ENCODE peak calls at places on chromosomes 13 and 19, in seven cellular contexts. One of them, this sample, is unnamed.

GRCh38 chr19:18388328-18389094 is 2.6 kb downstream of the GDF15 start:
- DNase-seq in left cardiac atrium: peak; percentile 82
- DNase-seq in astrocyte: no peak
- DNase-seq in GM10248: peak; percentile 93
- DNase-seq in stimulated activated CD8-positive, alpha-beta memory T cell treated with anti-CD3 and anti-CD28 coated beads, Interleukin-7, amount 100 ng/mL, for 4 hours: peak; percentile 67
- DNase-seq in amygdala: peak; percentile 36
- DNase-seq in T1000: peak; percentile 19
- DNase-seq in this sample: peak; percentile 87

GRCh38 chr13:113809934-113810333 is 50.9 kb downstream of the TMEM255B start:
- DNase-seq in left cardiac atrium: no peak
- DNase-seq in amygdala: no peak
- DNase-seq in stimulated activated CD8-positive, alpha-beta memory T cell treated with anti-CD3 and anti-CD28 coated beads, Interleukin-7, amount 100 ng/mL, for 4 hours: no peak
- DNase-seq in GM10248: no peak
- DNase-seq in T1000: no peak
- DNase-seq in astrocyte: no peak
- DNase-seq in this sample: no peak

GRCh38 chr13:30978981-30979956 is 46.8 kb downstream of the TEX26 start:
- DNase-seq in left cardiac atrium: peak; percentile 29
- DNase-seq in amygdala: no peak
- DNase-seq in stimulated activated CD8-positive, alpha-beta memory T cell treated with anti-CD3 and anti-CD28 coated beads, Interleukin-7, amount 100 ng/mL, for 4 hours: no peak
- DNase-seq in astrocyte: no peak
- DNase-seq in T1000: no peak
- DNase-seq in GM10248: peak; percentile 35
- DNase-seq in this sample: peak; percentile 60

GRCh38 chr13:44045179-44045562 is 165.5 kb downstream of the LACC1 start:
- DNase-seq in left cardiac atrium: no peak
- DNase-seq in astrocyte: no peak
- DNase-seq in T1000: no peak
- DNase-seq in amygdala: no peak
- DNase-seq in GM10248: no peak
- DNase-seq in stimulated activated CD8-positive, alpha-beta memory T cell treated with anti-CD3 and anti-CD28 coated beads, Interleukin-7, amount 100 ng/mL, for 4 hours: no peak
- DNase-seq in this sample: no peak

GRCh38 chr13:48297131-48297786 is 6.3 kb upstream of the RB1 start:
- DNase-seq in left cardiac atrium: no peak
- DNase-seq in stimulated activated CD8-positive, alpha-beta memory T cell treated with anti-CD3 and anti-CD28 coated beads, Interleukin-7, amount 100 ng/mL, for 4 hours: no peak
- DNase-seq in T1000: no peak
- DNase-seq in amygdala: no peak
- DNase-seq in astrocyte: no peak
- DNase-seq in GM10248: no peak
- DNase-seq in this sample: no peak

GRCh38 chr19:49790866-49791265 is 22.2 kb downstream of the FUZ start:
- DNase-seq in left cardiac atrium: no peak
- DNase-seq in astrocyte: no peak
- DNase-seq in T1000: no peak
- DNase-seq in GM10248: no peak
- DNase-seq in amygdala: no peak
- DNase-seq in stimulated activated CD8-positive, alpha-beta memory T cell treated with anti-CD3 and anti-CD28 coated beads, Interleukin-7, amount 100 ng/mL, for 4 hours: no peak
- DNase-seq in this sample: no peak

GRCh38 chr19:51771369-51771768 is 10.4 kb downstream of the FPR2 start:
- DNase-seq in T1000: no peak
- DNase-seq in left cardiac atrium: no peak
- DNase-seq in stimulated activated CD8-positive, alpha-beta memory T cell treated with anti-CD3 and anti-CD28 coated beads, Interleukin-7, amount 100 ng/mL, for 4 hours: no peak
- DNase-seq in GM10248: peak; percentile 26
- DNase-seq in astrocyte: no peak
- DNase-seq in amygdala: no peak
- DNase-seq in this sample: no peak

GRCh38 chr19:32630338-32630737 is 44.6 kb downstream of the ANKRD27 start:
- DNase-seq in GM10248: no peak
- DNase-seq in astrocyte: no peak
- DNase-seq in stimulated activated CD8-positive, alpha-beta memory T cell treated with anti-CD3 and anti-CD28 coated beads, Interleukin-7, amount 100 ng/mL, for 4 hours: no peak
- DNase-seq in amygdala: no peak
- DNase-seq in T1000: no peak
- DNase-seq in left cardiac atrium: no peak
- DNase-seq in this sample: no peak

GRCh38 chr19:31568724-31569123 is 219.5 kb upstream of the TSHZ3 start:
- DNase-seq in GM10248: no peak
- DNase-seq in T1000: no peak
- DNase-seq in amygdala: no peak
- DNase-seq in astrocyte: no peak
- DNase-seq in stimulated activated CD8-positive, alpha-beta memory T cell treated with anti-CD3 and anti-CD28 coated beads, Interleukin-7, amount 100 ng/mL, for 4 hours: no peak
- DNase-seq in left cardiac atrium: no peak
- DNase-seq in this sample: no peak

GRCh38 chr19:43618921-43619261 is 538 bp downstream of the ZNF428 start:
- DNase-seq in GM10248: peak; percentile 74
- DNase-seq in astrocyte: no peak
- DNase-seq in stimulated activated CD8-positive, alpha-beta memory T cell treated with anti-CD3 and anti-CD28 coated beads, Interleukin-7, amount 100 ng/mL, for 4 hours: peak; percentile 16
- DNase-seq in T1000: no peak
- DNase-seq in left cardiac atrium: no peak
- DNase-seq in amygdala: no peak
- DNase-seq in this sample: peak; percentile 80

GRCh38 chr19:39082167-39082566 is 2.0 kb upstream of the ACP7 start:
- DNase-seq in T1000: no peak
- DNase-seq in left cardiac atrium: no peak
- DNase-seq in GM10248: no peak
- DNase-seq in amygdala: no peak
- DNase-seq in astrocyte: no peak
- DNase-seq in stimulated activated CD8-positive, alpha-beta memory T cell treated with anti-CD3 and anti-CD28 coated beads, Interleukin-7, amount 100 ng/mL, for 4 hours: no peak
- DNase-seq in this sample: no peak

GRCh38 chr19:6271721-6272410 is 7.9 kb downstream of the MLLT1 start:
- DNase-seq in GM10248: no peak
- DNase-seq in T1000: no peak
- DNase-seq in amygdala: peak; percentile 50
- DNase-seq in stimulated activated CD8-positive, alpha-beta memory T cell treated with anti-CD3 and anti-CD28 coated beads, Interleukin-7, amount 100 ng/mL, for 4 hours: no peak
- DNase-seq in astrocyte: peak; percentile 80
- DNase-seq in left cardiac atrium: peak; percentile 94
- DNase-seq in this sample: no peak

GRCh38 chr19:47614559-47614958 is 5.6 kb downstream of the BICRA start:
- DNase-seq in T1000: no peak
- DNase-seq in stimulated activated CD8-positive, alpha-beta memory T cell treated with anti-CD3 and anti-CD28 coated beads, Interleukin-7, amount 100 ng/mL, for 4 hours: no peak
- DNase-seq in amygdala: no peak
- DNase-seq in GM10248: no peak
- DNase-seq in astrocyte: no peak
- DNase-seq in left cardiac atrium: no peak
- DNase-seq in this sample: no peak

GRCh38 chr19:9848060-9848459 is 12.9 kb downstream of the PIN1 start:
- DNase-seq in amygdala: no peak
- DNase-seq in stimulated activated CD8-positive, alpha-beta memory T cell treated with anti-CD3 and anti-CD28 coated beads, Interleukin-7, amount 100 ng/mL, for 4 hours: no peak
- DNase-seq in GM10248: no peak
- DNase-seq in left cardiac atrium: no peak
- DNase-seq in astrocyte: no peak
- DNase-seq in T1000: no peak
- DNase-seq in this sample: peak; percentile 10

GRCh38 chr13:107373551-107373950 is 805.6 kb upstream of the ARGLU1 start:
- DNase-seq in T1000: no peak
- DNase-seq in amygdala: no peak
- DNase-seq in stimulated activated CD8-positive, alpha-beta memory T cell treated with anti-CD3 and anti-CD28 coated beads, Interleukin-7, amount 100 ng/mL, for 4 hours: no peak
- DNase-seq in astrocyte: peak; percentile 77
- DNase-seq in left cardiac atrium: no peak
- DNase-seq in GM10248: no peak
- DNase-seq in this sample: no peak

GRCh38 chr19:38221919-38222828 is 1.8 kb downstream of the DPF1 start:
- DNase-seq in amygdala: no peak
- DNase-seq in T1000: no peak
- DNase-seq in astrocyte: no peak
- DNase-seq in GM10248: no peak
- DNase-seq in left cardiac atrium: no peak
- DNase-seq in stimulated activated CD8-positive, alpha-beta memory T cell treated with anti-CD3 and anti-CD28 coated beads, Interleukin-7, amount 100 ng/mL, for 4 hours: no peak
- DNase-seq in this sample: no peak

GRCh38 chr13:22120646-22121045 is 449.8 kb downstream of the FGF9 start:
- DNase-seq in T1000: no peak
- DNase-seq in amygdala: no peak
- DNase-seq in stimulated activated CD8-positive, alpha-beta memory T cell treated with anti-CD3 and anti-CD28 coated beads, Interleukin-7, amount 100 ng/mL, for 4 hours: no peak
- DNase-seq in left cardiac atrium: no peak
- DNase-seq in GM10248: no peak
- DNase-seq in astrocyte: no peak
- DNase-seq in this sample: no peak

GRCh38 chr19:29393915-29394460 is 131.8 kb upstream of the VSTM2B start:
- DNase-seq in stimulated activated CD8-positive, alpha-beta memory T cell treated with anti-CD3 and anti-CD28 coated beads, Interleukin-7, amount 100 ng/mL, for 4 hours: no peak
- DNase-seq in T1000: no peak
- DNase-seq in amygdala: no peak
- DNase-seq in left cardiac atrium: no peak
- DNase-seq in GM10248: no peak
- DNase-seq in astrocyte: no peak
- DNase-seq in this sample: no peak

GRCh38 chr13:104318121-104318520 is 1251.9 kb upstream of the SLC10A2 start:
- DNase-seq in GM10248: no peak
- DNase-seq in left cardiac atrium: no peak
- DNase-seq in T1000: no peak
- DNase-seq in amygdala: no peak
- DNase-seq in stimulated activated CD8-positive, alpha-beta memory T cell treated with anti-CD3 and anti-CD28 coated beads, Interleukin-7, amount 100 ng/mL, for 4 hours: no peak
- DNase-seq in astrocyte: peak; percentile 41
- DNase-seq in this sample: no peak

GRCh38 chr19:9014809-9015208 is 4.6 kb upstream of the MUC16 start:
- DNase-seq in amygdala: no peak
- DNase-seq in GM10248: no peak
- DNase-seq in stimulated activated CD8-positive, alpha-beta memory T cell treated with anti-CD3 and anti-CD28 coated beads, Interleukin-7, amount 100 ng/mL, for 4 hours: no peak
- DNase-seq in left cardiac atrium: no peak
- DNase-seq in T1000: no peak
- DNase-seq in astrocyte: no peak
- DNase-seq in this sample: no peak

GRCh38 chr19:14758816-14759215 is 19.5 kb downstream of the ADGRE2 start:
- DNase-seq in GM10248: no peak
- DNase-seq in stimulated activated CD8-positive, alpha-beta memory T cell treated with anti-CD3 and anti-CD28 coated beads, Interleukin-7, amount 100 ng/mL, for 4 hours: no peak
- DNase-seq in amygdala: no peak
- DNase-seq in T1000: no peak
- DNase-seq in left cardiac atrium: no peak
- DNase-seq in astrocyte: no peak
- DNase-seq in this sample: no peak

GRCh38 chr13:99983401-99984133 is 2.0 kb downstream of the ZIC2 start:
- DNase-seq in amygdala: no peak
- DNase-seq in stimulated activated CD8-positive, alpha-beta memory T cell treated with anti-CD3 and anti-CD28 coated beads, Interleukin-7, amount 100 ng/mL, for 4 hours: no peak
- DNase-seq in astrocyte: no peak
- DNase-seq in T1000: no peak
- DNase-seq in GM10248: no peak
- DNase-seq in left cardiac atrium: no peak
- DNase-seq in this sample: no peak

GRCh38 chr13:28219408-28220099 is 81.2 kb downstream of the PAN3 start:
- DNase-seq in amygdala: no peak
- DNase-seq in astrocyte: no peak
- DNase-seq in T1000: no peak
- DNase-seq in left cardiac atrium: no peak
- DNase-seq in stimulated activated CD8-positive, alpha-beta memory T cell treated with anti-CD3 and anti-CD28 coated beads, Interleukin-7, amount 100 ng/mL, for 4 hours: no peak
- DNase-seq in GM10248: no peak
- DNase-seq in this sample: no peak

GRCh38 chr19:44840811-44841210 is 5.3 kb upstream of the NECTIN2 start:
- DNase-seq in stimulated activated CD8-positive, alpha-beta memory T cell treated with anti-CD3 and anti-CD28 coated beads, Interleukin-7, amount 100 ng/mL, for 4 hours: no peak
- DNase-seq in GM10248: no peak
- DNase-seq in amygdala: no peak
- DNase-seq in left cardiac atrium: no peak
- DNase-seq in astrocyte: no peak
- DNase-seq in T1000: no peak
- DNase-seq in this sample: no peak

GRCh38 chr19:51339313-51339686 is 2.6 kb downstream of the VSIG10L start:
- DNase-seq in GM10248: no peak
- DNase-seq in amygdala: no peak
- DNase-seq in T1000: no peak
- DNase-seq in stimulated activated CD8-positive, alpha-beta memory T cell treated with anti-CD3 and anti-CD28 coated beads, Interleukin-7, amount 100 ng/mL, for 4 hours: no peak
- DNase-seq in left cardiac atrium: no peak
- DNase-seq in astrocyte: no peak
- DNase-seq in this sample: no peak

GRCh38 chr19:1400281-1401137 is 833 bp downstream of the GAMT start:
- DNase-seq in stimulated activated CD8-positive, alpha-beta memory T cell treated with anti-CD3 and anti-CD28 coated beads, Interleukin-7, amount 100 ng/mL, for 4 hours: no peak
- DNase-seq in astrocyte: no peak
- DNase-seq in T1000: no peak
- DNase-seq in left cardiac atrium: peak; percentile 65
- DNase-seq in amygdala: no peak
- DNase-seq in GM10248: peak; percentile 49
- DNase-seq in this sample: no peak

GRCh38 chr13:110592670-110593069 is 22.7 kb upstream of the NAXD start:
- DNase-seq in left cardiac atrium: no peak
- DNase-seq in GM10248: no peak
- DNase-seq in T1000: no peak
- DNase-seq in astrocyte: no peak
- DNase-seq in stimulated activated CD8-positive, alpha-beta memory T cell treated with anti-CD3 and anti-CD28 coated beads, Interleukin-7, amount 100 ng/mL, for 4 hours: no peak
- DNase-seq in amygdala: no peak
- DNase-seq in this sample: no peak

GRCh38 chr19:46426035-46426505 is 2.7 kb downstream of the PNMA8C start:
- DNase-seq in stimulated activated CD8-positive, alpha-beta memory T cell treated with anti-CD3 and anti-CD28 coated beads, Interleukin-7, amount 100 ng/mL, for 4 hours: no peak
- DNase-seq in amygdala: no peak
- DNase-seq in T1000: no peak
- DNase-seq in left cardiac atrium: no peak
- DNase-seq in GM10248: no peak
- DNase-seq in astrocyte: no peak
- DNase-seq in this sample: no peak

GRCh38 chr13:29737061-29737460 is 113.4 kb downstream of the UBL3 start:
- DNase-seq in left cardiac atrium: no peak
- DNase-seq in GM10248: no peak
- DNase-seq in amygdala: no peak
- DNase-seq in stimulated activated CD8-positive, alpha-beta memory T cell treated with anti-CD3 and anti-CD28 coated beads, Interleukin-7, amount 100 ng/mL, for 4 hours: no peak
- DNase-seq in T1000: no peak
- DNase-seq in astrocyte: no peak
- DNase-seq in this sample: no peak

GRCh38 chr19:49210108-49210900 is 52.7 kb downstream of the TRPM4 start:
- DNase-seq in stimulated activated CD8-positive, alpha-beta memory T cell treated with anti-CD3 and anti-CD28 coated beads, Interleukin-7, amount 100 ng/mL, for 4 hours: no peak
- DNase-seq in amygdala: no peak
- DNase-seq in GM10248: no peak
- DNase-seq in left cardiac atrium: peak; percentile 47
- DNase-seq in T1000: no peak
- DNase-seq in astrocyte: no peak
- DNase-seq in this sample: peak; percentile 61

GRCh38 chr19:14472202-14472961 is 2.8 kb downstream of the PTGER1 start:
- DNase-seq in astrocyte: no peak
- DNase-seq in stimulated activated CD8-positive, alpha-beta memory T cell treated with anti-CD3 and anti-CD28 coated beads, Interleukin-7, amount 100 ng/mL, for 4 hours: peak; percentile 79
- DNase-seq in amygdala: no peak
- DNase-seq in GM10248: peak; percentile 92
- DNase-seq in T1000: no peak
- DNase-seq in left cardiac atrium: peak; percentile 83
- DNase-seq in this sample: peak; percentile 51

GRCh38 chr13:37386276-37386675 is 212.3 kb downstream of the POSTN start:
- DNase-seq in T1000: no peak
- DNase-seq in left cardiac atrium: no peak
- DNase-seq in stimulated activated CD8-positive, alpha-beta memory T cell treated with anti-CD3 and anti-CD28 coated beads, Interleukin-7, amount 100 ng/mL, for 4 hours: no peak
- DNase-seq in amygdala: no peak
- DNase-seq in astrocyte: peak; percentile 71
- DNase-seq in GM10248: no peak
- DNase-seq in this sample: no peak

GRCh38 chr19:11102944-11103343 is 13.7 kb downstream of the LDLR start:
- DNase-seq in astrocyte: no peak
- DNase-seq in T1000: no peak
- DNase-seq in amygdala: no peak
- DNase-seq in left cardiac atrium: no peak
- DNase-seq in stimulated activated CD8-positive, alpha-beta memory T cell treated with anti-CD3 and anti-CD28 coated beads, Interleukin-7, amount 100 ng/mL, for 4 hours: no peak
- DNase-seq in GM10248: no peak
- DNase-seq in this sample: no peak

GRCh38 chr13:44605275-44605674 is 29.1 kb upstream of the TSC22D1 start:
- DNase-seq in astrocyte: no peak
- DNase-seq in stimulated activated CD8-positive, alpha-beta memory T cell treated with anti-CD3 and anti-CD28 coated beads, Interleukin-7, amount 100 ng/mL, for 4 hours: no peak
- DNase-seq in GM10248: no peak
- DNase-seq in left cardiac atrium: no peak
- DNase-seq in T1000: no peak
- DNase-seq in amygdala: no peak
- DNase-seq in this sample: no peak

GRCh38 chr19:51407631-51408131 is 9.8 kb downstream of the SIGLEC10 start:
- DNase-seq in amygdala: no peak
- DNase-seq in GM10248: peak; percentile 56
- DNase-seq in T1000: no peak
- DNase-seq in stimulated activated CD8-positive, alpha-beta memory T cell treated with anti-CD3 and anti-CD28 coated beads, Interleukin-7, amount 100 ng/mL, for 4 hours: no peak
- DNase-seq in astrocyte: no peak
- DNase-seq in left cardiac atrium: no peak
- DNase-seq in this sample: peak; percentile 72

GRCh38 chr13:29892149-29892548 is 41.7 kb upstream of the UBL3 start:
- DNase-seq in stimulated activated CD8-positive, alpha-beta memory T cell treated with anti-CD3 and anti-CD28 coated beads, Interleukin-7, amount 100 ng/mL, for 4 hours: no peak
- DNase-seq in amygdala: no peak
- DNase-seq in left cardiac atrium: no peak
- DNase-seq in T1000: no peak
- DNase-seq in astrocyte: no peak
- DNase-seq in GM10248: no peak
- DNase-seq in this sample: no peak

GRCh38 chr19:42246143-42246868 is 3.9 kb upstream of the GSK3A start:
- DNase-seq in astrocyte: peak; percentile 71
- DNase-seq in stimulated activated CD8-positive, alpha-beta memory T cell treated with anti-CD3 and anti-CD28 coated beads, Interleukin-7, amount 100 ng/mL, for 4 hours: no peak
- DNase-seq in amygdala: peak; percentile 35
- DNase-seq in T1000: peak; percentile 30
- DNase-seq in left cardiac atrium: peak; percentile 85
- DNase-seq in GM10248: no peak
- DNase-seq in this sample: no peak

GRCh38 chr19:23116802-23117571 is at the start of gene ZNF730:
- DNase-seq in T1000: peak; percentile 43
- DNase-seq in GM10248: peak; percentile 79
- DNase-seq in left cardiac atrium: peak; percentile 45
- DNase-seq in stimulated activated CD8-positive, alpha-beta memory T cell treated with anti-CD3 and anti-CD28 coated beads, Interleukin-7, amount 100 ng/mL, for 4 hours: peak; percentile 55
- DNase-seq in astrocyte: peak; percentile 69
- DNase-seq in amygdala: peak; percentile 38
- DNase-seq in this sample: peak; percentile 88